ENCODE peak calls at places on chromosomes 4 and X, in five cellular contexts. One of them, this sample, is unnamed.

GRCh38 chr4:119656342-119656741 is 27.7 kb upstream of the PDE5A start:
- DNase-seq in COR-L47: no peak
- DNase-seq in NCI-H510A treated with DMSO at 0.1 percent for 48 hours: no peak
- DNase-seq in SJSA1: peak; percentile 9
- DNase-seq in CD4-positive, alpha-beta memory T cell: no peak
- DNase-seq in this sample: no peak

GRCh38 chrX:110061138-110061537 is 58.2 kb downstream of the TMEM164 start:
- DNase-seq in CD4-positive, alpha-beta memory T cell: no peak
- DNase-seq in NCI-H510A treated with DMSO at 0.1 percent for 48 hours: no peak
- DNase-seq in COR-L47: no peak
- DNase-seq in SJSA1: no peak
- DNase-seq in this sample: peak; percentile 5

GRCh38 chrX:6029014-6029413 is 199.7 kb downstream of the NLGN4X start:
- DNase-seq in NCI-H510A treated with DMSO at 0.1 percent for 48 hours: peak; percentile 30
- DNase-seq in SJSA1: no peak
- DNase-seq in CD4-positive, alpha-beta memory T cell: no peak
- DNase-seq in COR-L47: no peak
- DNase-seq in this sample: no peak

GRCh38 chr4:176273741-176274140 is 4.7 kb upstream of the ASB5 start:
- DNase-seq in COR-L47: no peak
- DNase-seq in NCI-H510A treated with DMSO at 0.1 percent for 48 hours: no peak
- DNase-seq in CD4-positive, alpha-beta memory T cell: no peak
- DNase-seq in SJSA1: no peak
- DNase-seq in this sample: no peak

GRCh38 chrX:19823031-19823430 is 64.4 kb downstream of the SH3KBP1 start:
- DNase-seq in NCI-H510A treated with DMSO at 0.1 percent for 48 hours: no peak
- DNase-seq in SJSA1: no peak
- DNase-seq in CD4-positive, alpha-beta memory T cell: no peak
- DNase-seq in COR-L47: no peak
- DNase-seq in this sample: no peak

GRCh38 chr4:38529189-38530115 is 134.5 kb upstream of the KLF3 start:
- DNase-seq in CD4-positive, alpha-beta memory T cell: peak; percentile 75
- DNase-seq in NCI-H510A treated with DMSO at 0.1 percent for 48 hours: peak; percentile 68
- DNase-seq in SJSA1: no peak
- DNase-seq in COR-L47: peak; percentile 84
- DNase-seq in this sample: no peak

GRCh38 chr4:123477804-123478209 is 81.2 kb downstream of the SPRY1 start:
- DNase-seq in CD4-positive, alpha-beta memory T cell: peak; percentile 71
- DNase-seq in NCI-H510A treated with DMSO at 0.1 percent for 48 hours: no peak
- DNase-seq in COR-L47: no peak
- DNase-seq in SJSA1: no peak
- DNase-seq in this sample: peak; percentile 21

GRCh38 chrX:21993265-21993664 is 38.9 kb upstream of the PHEX start:
- DNase-seq in SJSA1: no peak
- DNase-seq in COR-L47: no peak
- DNase-seq in NCI-H510A treated with DMSO at 0.1 percent for 48 hours: no peak
- DNase-seq in CD4-positive, alpha-beta memory T cell: no peak
- DNase-seq in this sample: no peak

GRCh38 chr4:82756061-82756460 is 42.5 kb downstream of the SCD5 start:
- DNase-seq in CD4-positive, alpha-beta memory T cell: no peak
- DNase-seq in NCI-H510A treated with DMSO at 0.1 percent for 48 hours: no peak
- DNase-seq in COR-L47: no peak
- DNase-seq in SJSA1: no peak
- DNase-seq in this sample: no peak

GRCh38 chr4:17490575-17491059 is 21.3 kb downstream of the QDPR start:
- DNase-seq in SJSA1: no peak
- DNase-seq in CD4-positive, alpha-beta memory T cell: no peak
- DNase-seq in NCI-H510A treated with DMSO at 0.1 percent for 48 hours: no peak
- DNase-seq in COR-L47: no peak
- DNase-seq in this sample: no peak

GRCh38 chr4:109559625-109559982 is 442 bp upstream of the MCUB start:
- DNase-seq in CD4-positive, alpha-beta memory T cell: peak; percentile 60
- DNase-seq in COR-L47: no peak
- DNase-seq in NCI-H510A treated with DMSO at 0.1 percent for 48 hours: no peak
- DNase-seq in SJSA1: no peak
- DNase-seq in this sample: no peak

GRCh38 chrX:73581002-73581628 is 18.1 kb downstream of the CHIC1 start:
- DNase-seq in COR-L47: no peak
- DNase-seq in NCI-H510A treated with DMSO at 0.1 percent for 48 hours: no peak
- DNase-seq in CD4-positive, alpha-beta memory T cell: no peak
- DNase-seq in SJSA1: no peak
- DNase-seq in this sample: peak; percentile 83

GRCh38 chrX:13373807-13374187 is 53.9 kb upstream of the ATXN3L start:
- DNase-seq in NCI-H510A treated with DMSO at 0.1 percent for 48 hours: no peak
- DNase-seq in CD4-positive, alpha-beta memory T cell: no peak
- DNase-seq in COR-L47: no peak
- DNase-seq in SJSA1: no peak
- DNase-seq in this sample: peak; percentile 89

GRCh38 chr4:139609647-139610046 is 53.6 kb upstream of the SETD7 start:
- DNase-seq in CD4-positive, alpha-beta memory T cell: no peak
- DNase-seq in COR-L47: no peak
- DNase-seq in SJSA1: peak; percentile 52
- DNase-seq in NCI-H510A treated with DMSO at 0.1 percent for 48 hours: no peak
- DNase-seq in this sample: peak; percentile 51

GRCh38 chr4:60500860-60501259 is 699.3 kb upstream of the ADGRL3 start:
- DNase-seq in SJSA1: no peak
- DNase-seq in NCI-H510A treated with DMSO at 0.1 percent for 48 hours: no peak
- DNase-seq in COR-L47: no peak
- DNase-seq in CD4-positive, alpha-beta memory T cell: no peak
- DNase-seq in this sample: no peak

GRCh38 chrX:12139934-12140611 is 1.8 kb downstream of the FRMPD4 start:
- DNase-seq in COR-L47: peak; percentile 17
- DNase-seq in NCI-H510A treated with DMSO at 0.1 percent for 48 hours: no peak
- DNase-seq in SJSA1: no peak
- DNase-seq in CD4-positive, alpha-beta memory T cell: no peak
- DNase-seq in this sample: peak; percentile 42

GRCh38 chr4:3508542-3508941 is 23.7 kb downstream of the LRPAP1 start:
- DNase-seq in COR-L47: no peak
- DNase-seq in SJSA1: no peak
- DNase-seq in NCI-H510A treated with DMSO at 0.1 percent for 48 hours: no peak
- DNase-seq in CD4-positive, alpha-beta memory T cell: no peak
- DNase-seq in this sample: no peak

GRCh38 chr4:98688416-98689290 is 30.2 kb upstream of the TSPAN5 start:
- DNase-seq in COR-L47: no peak
- DNase-seq in CD4-positive, alpha-beta memory T cell: peak; percentile 65
- DNase-seq in SJSA1: peak; percentile 49
- DNase-seq in NCI-H510A treated with DMSO at 0.1 percent for 48 hours: no peak
- DNase-seq in this sample: peak; percentile 96

This sample was measured in M059J.